ENCODE peak calls at places on chromosomes 6 and 20, in five cellular contexts. E, R, T, A and J are unnamed samples.

GRCh38 chr20:7980332-7981046 is 39.1 kb downstream of the TMX4 start:
- DNase-seq in T (peak; percentile 45), A (no peak), R (peak; percentile 64), E (peak; percentile 51), J (no peak)

GRCh38 chr6:103797738-103798137 is 1062.0 kb downstream of the HACE1 start:
- DNase-seq in E (peak; percentile 64), R (no peak), A (no peak), T (no peak), J (no peak)

GRCh38 chr6:20124545-20124944 is 87.7 kb downstream of the MBOAT1 start:
- DNase-seq in E (no peak), A (no peak), R (no peak), T (no peak), J (no peak)

GRCh38 chr6:83867527-83868161 is 8.2 kb downstream of the CYB5R4 start:
- DNase-seq in A (no peak), E (peak; percentile 70), T (peak; percentile 89), R (peak; percentile 69), J (no peak)

GRCh38 chr6:21987501-21987957 is 309.3 kb downstream of the PRL start:
- DNase-seq in R (peak; percentile 89), A (peak; percentile 13), T (peak; percentile 92), E (peak; percentile 66), J (peak; percentile 79)

GRCh38 chr20:4084096-4084495 is 68.7 kb upstream of the RNF24 start:
- DNase-seq in A (no peak), T (no peak), R (no peak), E (no peak), J (no peak)

GRCh38 chr20:24755411-24755922 is 193.6 kb upstream of the CST7 start:
- DNase-seq in R (no peak), E (no peak), T (peak; percentile 58), A (no peak), J (no peak)

GRCh38 chr6:39508513-39508912 is 186.0 kb upstream of the KCNK16 start:
- DNase-seq in R (no peak), T (no peak), E (peak; percentile 26), A (no peak), J (no peak)

GRCh38 chr6:149933036-149933435 is 8.8 kb upstream of the ULBP2 start:
- DNase-seq in R (no peak), E (no peak), A (no peak), T (no peak), J (no peak)

GRCh38 chr6:37794825-37795224 is 24.7 kb upstream of the ZFAND3 start:
- DNase-seq in R (peak; percentile 57), E (no peak), T (peak; percentile 39), A (no peak), J (no peak)

GRCh38 chr6:12369781-12370262 is 79.7 kb downstream of the EDN1 start:
- DNase-seq in A (no peak), T (no peak), R (no peak), E (no peak), J (no peak)

GRCh38 chr6:98927534-98927933 is 20.2 kb downstream of the FBXL4 start:
- DNase-seq in E (no peak), R (no peak), T (no peak), A (no peak), J (no peak)

GRCh38 chr6:12842126-12842525 is 125.6 kb downstream of the PHACTR1 start:
- DNase-seq in T (no peak), A (no peak), E (no peak), R (no peak), J (no peak)

GRCh38 chr20:25495189-25495824 is 87.8 kb downstream of the GINS1 start:
- DNase-seq in T (no peak), R (no peak), A (no peak), E (no peak), J (no peak)

GRCh38 chr6:169211881-169212280 is 41.8 kb downstream of the THBS2 start:
- DNase-seq in T (no peak), A (no peak), R (no peak), E (no peak), J (no peak)

GRCh38 chr6:36128793-36129192 is 1.5 kb upstream of the MAPK13 start:
- DNase-seq in A (no peak), T (no peak), R (no peak), E (no peak), J (peak; percentile 6)

GRCh38 chr6:139431602-139431956 is 57.1 kb upstream of the CITED2 start:
- DNase-seq in R (no peak), E (no peak), T (no peak), A (no peak), J (no peak)

GRCh38 chr6:27505209-27506027 is 32.5 kb upstream of the ZNF184 start:
- DNase-seq in E (peak; percentile 88), R (no peak), A (no peak), T (peak; percentile 38), J (peak; percentile 60)

GRCh38 chr20:15191082-15191723 is 853.8 kb upstream of the FLRT3 start:
- DNase-seq in R (no peak), T (no peak), A (no peak), E (peak; percentile 35), J (no peak)

GRCh38 chr20:18837710-18838109 is 24.1 kb downstream of the SCP2D1 start:
- DNase-seq in A (no peak), R (no peak), E (no peak), T (no peak), J (no peak)

GRCh38 chr6:166556336-166556735 is 30.1 kb downstream of the RAMACL start:
- DNase-seq in E (no peak), A (no peak), R (no peak), T (no peak), J (no peak)

GRCh38 chr6:135901776-135902524 is 50.4 kb downstream of the PDE7B start:
- DNase-seq in E (no peak), R (peak; percentile 71), T (peak; percentile 91), A (no peak), J (peak; percentile 70)

GRCh38 chr6:111691345-111692225 is 85.9 kb upstream of the TRAF3IP2 start:
- DNase-seq in A (no peak), T (no peak), R (no peak), E (no peak), J (no peak)

GRCh38 chr20:58584881-58585752 is 66.0 kb upstream of the STX16 start:
- DNase-seq in T (no peak), A (no peak), E (peak; percentile 25), R (no peak), J (no peak)

GRCh38 chr6:165889636-165890403 is 226.8 kb upstream of the PDE10A start:
- DNase-seq in E (peak; percentile 76), A (no peak), R (peak; percentile 75), T (peak; percentile 48), J (no peak)

GRCh38 chr20:30484009-30484748 is 773.3 kb upstream of the DEFB115 start:
- DNase-seq in T (no peak), E (no peak), R (peak; percentile 1), A (no peak), J (no peak)

GRCh38 chr20:37926612-37927011 is 23.7 kb downstream of the VSTM2L start:
- DNase-seq in R (no peak), A (no peak), T (no peak), E (no peak), J (no peak)

GRCh38 chr6:5084192-5084786 is 852 bp upstream of the PPP1R3G start:
- DNase-seq in R (peak; percentile 65), A (peak; percentile 33), E (peak; percentile 61), T (no peak), J (peak; percentile 61)

GRCh38 chr6:90401933-90402830 is 105.5 kb upstream of the BACH2 start:
- DNase-seq in A (no peak), E (no peak), T (no peak), R (no peak), J (no peak)

GRCh38 chr20:58701431-58702160 is 9.0 kb downstream of the NPEPL1 start:
- DNase-seq in R (no peak), T (no peak), A (no peak), E (no peak), J (no peak)

GRCh38 chr6:75611702-75612375 is 10.2 kb downstream of the SENP6 start:
- DNase-seq in A (no peak), T (no peak), R (peak; percentile 17), E (no peak), J (no peak)

GRCh38 chr20:20060234-20060998 is 8.1 kb downstream of the CFAP61 start:
- DNase-seq in T (no peak), E (no peak), A (no peak), R (no peak), J (no peak)

GRCh38 chr6:165760803-165761185 is 97.8 kb upstream of the PDE10A start:
- DNase-seq in T (no peak), E (no peak), R (no peak), A (no peak), J (no peak)

GRCh38 chr6:170459451-170459850 is 93.7 kb downstream of the PSMB1 start:
- DNase-seq in R (peak; percentile 74), E (no peak), T (peak; percentile 61), A (no peak), J (no peak)

GRCh38 chr6:118770112-118770788 is 118.9 kb upstream of the CEP85L start:
- DNase-seq in E (no peak), T (no peak), R (no peak), A (no peak), J (no peak)

GRCh38 chr6:96058094-96058493 is 42.3 kb downstream of the FUT9 start:
- DNase-seq in R (no peak), E (no peak), A (no peak), T (no peak), J (no peak)

GRCh38 chr6:71400852-71401251 is 112.2 kb downstream of the OGFRL1 start:
- DNase-seq in A (no peak), R (no peak), E (no peak), T (no peak), J (no peak)

GRCh38 chr20:22556565-22557056 is 27.8 kb downstream of the FOXA2 start:
- DNase-seq in T (no peak), R (no peak), E (no peak), A (no peak), J (no peak)